ENCODE peak calls at places on chromosomes 7 and 10, in five cellular contexts. One of them, this sample, is unnamed.
A peak's percentile ranks its signal among the peaks of the same experiment; 100 is the strongest.

GRCh38 chr7:111042842-111043241 is 48.1 kb upstream of the LRRN3 start:
- DNase-seq in tibial artery: no peak
- DNase-seq in PC-9: no peak
- DNase-seq in AG04450: no peak
- DNase-seq in psoas muscle: no peak
- DNase-seq in this sample: no peak

GRCh38 chr10:42933454-42934340 is 143.2 kb upstream of the RET start:
- DNase-seq in PC-9: no peak
- DNase-seq in AG04450: no peak
- DNase-seq in tibial artery: no peak
- DNase-seq in psoas muscle: no peak
- DNase-seq in this sample: no peak

GRCh38 chr10:110387983-110388681 is 83.4 kb upstream of the SMNDC1 start:
- DNase-seq in tibial artery: no peak
- DNase-seq in psoas muscle: no peak
- DNase-seq in AG04450: no peak
- DNase-seq in PC-9: no peak
- DNase-seq in this sample: no peak

GRCh38 chr10:13613519-13613918 is 26.8 kb downstream of the PRPF18 start:
- DNase-seq in PC-9: no peak
- DNase-seq in AG04450: no peak
- DNase-seq in psoas muscle: no peak
- DNase-seq in tibial artery: no peak
- DNase-seq in this sample: no peak

GRCh38 chr7:110130669-110131068 is 960.3 kb upstream of the LRRN3 start:
- DNase-seq in tibial artery: no peak
- DNase-seq in psoas muscle: no peak
- DNase-seq in AG04450: no peak
- DNase-seq in PC-9: no peak
- DNase-seq in this sample: no peak

GRCh38 chr10:33150146-33150545 is 184.3 kb downstream of the NRP1 start:
- DNase-seq in tibial artery: no peak
- DNase-seq in psoas muscle: no peak
- DNase-seq in PC-9: no peak
- DNase-seq in AG04450: no peak
- DNase-seq in this sample: no peak

GRCh38 chr10:93751832-93752231 is 5.9 kb upstream of the LGI1 start:
- DNase-seq in tibial artery: no peak
- DNase-seq in AG04450: no peak
- DNase-seq in PC-9: no peak
- DNase-seq in psoas muscle: no peak
- DNase-seq in this sample: no peak

GRCh38 chr7:76262683-76263402 is 39.6 kb upstream of the HSPB1 start:
- DNase-seq in AG04450: peak; percentile 16
- DNase-seq in tibial artery: no peak
- DNase-seq in PC-9: peak; percentile 56
- DNase-seq in psoas muscle: no peak
- DNase-seq in this sample: peak; percentile 25

GRCh38 chr10:470339-471003 is 219.0 kb downstream of the DIP2C start:
- DNase-seq in psoas muscle: no peak
- DNase-seq in tibial artery: no peak
- DNase-seq in AG04450: no peak
- DNase-seq in PC-9: no peak
- DNase-seq in this sample: no peak

GRCh38 chr10:47254611-47255010 is 45.4 kb upstream of the GDF10 start:
- DNase-seq in AG04450: no peak
- DNase-seq in tibial artery: no peak
- DNase-seq in psoas muscle: no peak
- DNase-seq in PC-9: no peak
- DNase-seq in this sample: peak; percentile 71

GRCh38 chr10:129629911-129630310 is 162.9 kb downstream of the MGMT start:
- DNase-seq in tibial artery: no peak
- DNase-seq in AG04450: no peak
- DNase-seq in PC-9: no peak
- DNase-seq in psoas muscle: no peak
- DNase-seq in this sample: no peak
- H3K4me3 ChIP-seq in tibial artery: no peak overlapping the region
- H3K4me3 ChIP-seq in AG04450: no peak overlapping the region
- H3K4me3 ChIP-seq in PC-9: no peak overlapping the region
- H3K4me3 ChIP-seq in psoas muscle: no peak overlapping the region
- H3K4me3 ChIP-seq in this sample: no peak overlapping the region

DNA sequence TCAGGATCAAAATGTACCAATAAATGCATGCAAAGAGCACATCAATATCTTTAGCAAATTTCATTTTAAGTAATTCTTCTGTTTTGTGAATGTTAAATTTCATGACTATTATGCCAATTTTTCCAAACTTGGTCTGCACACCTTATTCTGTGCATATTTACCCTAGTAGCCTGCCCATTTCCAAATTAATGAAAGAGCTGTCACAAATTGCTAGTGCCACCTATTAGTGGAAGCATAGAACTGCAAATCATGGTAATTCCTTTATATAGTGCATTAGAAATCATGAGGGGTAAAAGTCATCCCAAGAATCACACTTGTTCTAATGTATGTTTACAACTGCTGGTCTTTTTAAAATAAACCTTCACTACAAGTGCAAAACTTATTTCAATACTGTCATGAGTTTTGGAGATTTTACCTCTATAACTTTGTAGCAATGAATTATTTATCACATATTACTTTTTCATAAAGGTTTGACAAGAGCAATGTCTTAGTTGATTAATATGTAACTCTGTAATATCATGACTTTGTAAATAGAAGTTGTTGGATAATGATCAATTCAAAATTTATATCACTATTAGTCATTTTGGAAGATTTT is 5.7 kb downstream of the SEMA3A start:
- DNase-seq in tibial artery: no peak
- DNase-seq in psoas muscle: no peak
- DNase-seq in AG04450: no peak
- DNase-seq in PC-9: no peak
- DNase-seq in this sample: no peak
- TF ChIP-seq CTCF in tibial artery: no peak
- TF ChIP-seq CTCF in psoas muscle: no peak
- TF ChIP-seq CTCF in AG04450: peak; percentile 51
- TF ChIP-seq CTCF in PC-9: peak; percentile 37
- TF ChIP-seq CTCF in this sample: peak; percentile 64

GRCh38 chr7:25854059-25854458 is 297.9 kb upstream of the NFE2L3 start:
- DNase-seq in psoas muscle: no peak
- DNase-seq in PC-9: no peak
- DNase-seq in AG04450: no peak
- DNase-seq in tibial artery: no peak
- DNase-seq in this sample: no peak
- H3K4me3 ChIP-seq in psoas muscle: peak overlapping the region; percentile 8
- H3K4me3 ChIP-seq in PC-9: peak overlapping the region; percentile 7
- H3K4me3 ChIP-seq in AG04450: no peak overlapping the region
- H3K4me3 ChIP-seq in tibial artery: no peak overlapping the region
- H3K4me3 ChIP-seq in this sample: no peak overlapping the region

GRCh38 chr7:120941064-120941463 is 9.5 kb upstream of the ING3 start:
- DNase-seq in PC-9: no peak
- DNase-seq in AG04450: no peak
- DNase-seq in psoas muscle: no peak
- DNase-seq in tibial artery: no peak
- DNase-seq in this sample: no peak
- TF ChIP-seq CTCF in PC-9: peak; percentile 55
- TF ChIP-seq CTCF in AG04450: peak; percentile 22
- TF ChIP-seq CTCF in psoas muscle: peak; percentile 41
- TF ChIP-seq CTCF in tibial artery: peak; percentile 43
- TF ChIP-seq CTCF in this sample: peak; percentile 52

GRCh38 chr7:20064974-20065862 is 152.0 kb downstream of the MACC1 start:
- DNase-seq in tibial artery: no peak
- DNase-seq in AG04450: peak; percentile 8
- DNase-seq in PC-9: no peak
- DNase-seq in psoas muscle: no peak
- DNase-seq in this sample: no peak
- H3K4me3 ChIP-seq in tibial artery: no peak overlapping the region
- H3K4me3 ChIP-seq in AG04450: no peak overlapping the region
- H3K4me3 ChIP-seq in PC-9: no peak overlapping the region
- H3K4me3 ChIP-seq in psoas muscle: no peak overlapping the region
- H3K4me3 ChIP-seq in this sample: no peak overlapping the region

GRCh38 chr10:132396495-132397035 is 435 bp upstream of the PWWP2B start:
- DNase-seq in PC-9: no peak
- DNase-seq in psoas muscle: peak; percentile 89
- DNase-seq in tibial artery: no peak
- DNase-seq in AG04450: no peak
- DNase-seq in this sample: no peak
- TF ChIP-seq CTCF in PC-9: no peak
- TF ChIP-seq CTCF in psoas muscle: peak; percentile 38
- TF ChIP-seq CTCF in tibial artery: peak; percentile 36
- TF ChIP-seq CTCF in AG04450: no peak
- TF ChIP-seq CTCF in this sample: peak; percentile 34

GRCh38 chr10:51014680-51015425 is 59.4 kb upstream of the PRKG1 start:
- DNase-seq in tibial artery: no peak
- DNase-seq in psoas muscle: no peak
- DNase-seq in AG04450: no peak
- DNase-seq in PC-9: no peak
- DNase-seq in this sample: no peak
- H3K4me3 ChIP-seq in tibial artery: no peak overlapping the region
- H3K4me3 ChIP-seq in psoas muscle: no peak overlapping the region
- H3K4me3 ChIP-seq in AG04450: no peak overlapping the region
- H3K4me3 ChIP-seq in PC-9: no peak overlapping the region
- H3K4me3 ChIP-seq in this sample: no peak overlapping the region

GRCh38 chr7:116630357-116630756 is 41.6 kb upstream of the MET start:
- DNase-seq in PC-9: no peak
- DNase-seq in tibial artery: no peak
- DNase-seq in AG04450: no peak
- DNase-seq in psoas muscle: no peak
- DNase-seq in this sample: no peak

GRCh38 chr7:116632349-116632748 is 39.6 kb upstream of the MET start:
- DNase-seq in AG04450: no peak
- DNase-seq in tibial artery: no peak
- DNase-seq in PC-9: no peak
- DNase-seq in psoas muscle: no peak
- DNase-seq in this sample: no peak

GRCh38 chr7:116630932-116631449 is 41.0 kb upstream of the MET start:
- DNase-seq in AG04450: no peak
- DNase-seq in tibial artery: peak; percentile 45
- DNase-seq in psoas muscle: peak; percentile 96
- DNase-seq in PC-9: no peak
- DNase-seq in this sample: no peak

GRCh38 chr7:116631676-116632075 is 40.3 kb upstream of the MET start:
- DNase-seq in PC-9: no peak
- DNase-seq in tibial artery: no peak
- DNase-seq in psoas muscle: no peak
- DNase-seq in AG04450: no peak
- DNase-seq in this sample: no peak

GRCh38 chr7:116633131-116633988 is 38.6 kb upstream of the MET start:
- DNase-seq in psoas muscle: peak; percentile 79
- DNase-seq in tibial artery: peak; percentile 38
- DNase-seq in PC-9: no peak
- DNase-seq in AG04450: no peak
- DNase-seq in this sample: no peak
- TF ChIP-seq CTCF in psoas muscle: peak; percentile 11
- TF ChIP-seq CTCF in tibial artery: no peak
- TF ChIP-seq CTCF in PC-9: no peak
- TF ChIP-seq CTCF in AG04450: no peak
- TF ChIP-seq CTCF in this sample: no peak

GRCh38 chr7:1459930-1460756 is 873 bp upstream of the MICALL2 start:
- DNase-seq in AG04450: no peak
- DNase-seq in psoas muscle: no peak
- DNase-seq in tibial artery: peak; percentile 46
- DNase-seq in PC-9: no peak
- DNase-seq in this sample: no peak
- H3K4me3 ChIP-seq in AG04450: peak overlapping the region; percentile 58
- H3K4me3 ChIP-seq in psoas muscle: peak overlapping the region; percentile 74
- H3K4me3 ChIP-seq in tibial artery: peak overlapping the region; percentile 88
- H3K4me3 ChIP-seq in PC-9: peak overlapping the region; percentile 49
- H3K4me3 ChIP-seq in this sample: no peak overlapping the region